ENCODE peak calls at places on chromosomes 13 and 19, in four cellular contexts. G is HFF-Myc; Y is AG04450; N is CD4-positive, alpha-beta memory T cell. M is an unnamed sample.

GRCh38 chr13:113390874-113391497 is 27.1 kb upstream of the GRTP1 start:
- DNase-seq in G (no peak), Y (no peak), N (no peak), M (no peak)

GRCh38 chr13:113406321-113407102 is 42.6 kb upstream of the GRTP1 start:
- DNase-seq in G (no peak), Y (no peak), N (no peak), M (no peak)

GRCh38 chr13:80389073-80390038 is 48.4 kb upstream of the SPRY2 start:
- DNase-seq in G (no peak), Y (no peak), N (no peak), M (no peak)

GRCh38 chr13:91278888-91279287 is 68.6 kb upstream of the MIR17HG start:
- DNase-seq in G (no peak), Y (no peak), N (no peak), M (no peak)

GRCh38 chr19:1567116-1567847 is 843 bp downstream of the MEX3D start:
- DNase-seq in G (no peak), Y (no peak), N (no peak), M (no peak)

GRCh38 chr13:112688560-112689497 is 1.0 kb upstream of the ATP11A start:
- DNase-seq in G (no peak), Y (no peak), N (peak; percentile 29), M (no peak)

GRCh38 chr19:38228491-38229439 is 4.7 kb upstream of the DPF1 start:
- DNase-seq in G (no peak), Y (no peak), N (no peak), M (no peak)

GRCh38 chr13:39692650-39693438 is 37.4 kb downstream of the COG6 start:
- DNase-seq in G (no peak), Y (no peak), N (no peak), M (no peak)

GRCh38 chr13:29454931-29455481 is 140.5 kb downstream of the SLC7A1 start:
- DNase-seq in G (no peak), Y (no peak), N (no peak), M (no peak)

GRCh38 chr19:46731007-46731501 is 14.1 kb upstream of the PRKD2 start:
- DNase-seq in G (no peak), Y (peak; percentile 59), N (no peak), M (no peak)

GRCh38 chr13:29472317-29472961 is 123.0 kb downstream of the SLC7A1 start:
- DNase-seq in G (peak; percentile 31), Y (no peak), N (peak; percentile 16), M (no peak)

GRCh38 chr19:33449799-33450198 is 71.8 kb downstream of the PEPD start:
- DNase-seq in G (no peak), Y (no peak), N (no peak), M (no peak)

GRCh38 chr19:38718747-38719543 is 25.3 kb downstream of the CAPN12 start:
- DNase-seq in G (no peak), Y (no peak), N (no peak), M (no peak)

GRCh38 chr19:56838930-56839664 is 1.4 kb downstream of the PEG3 start:
- DNase-seq in G (no peak), Y (no peak), N (no peak), M (peak; percentile 50)

GRCh38 chr19:57583521-57584416 is at the start of gene ZIK1:
- DNase-seq in G (peak; percentile 49), Y (peak; percentile 71), N (peak; percentile 84), M (peak; percentile 44)

GRCh38 chr13:42561752-42562467 is 12.0 kb upstream of the TNFSF11 start:
- DNase-seq in G (no peak), Y (no peak), N (no peak), M (no peak)

GRCh38 chr19:39401549-39402416 is 4.9 kb upstream of the ZFP36 start:
- DNase-seq in G (no peak), Y (no peak), N (peak; percentile 86), M (peak; percentile 80)

GRCh38 chr19:36528921-36529518 is 949 bp upstream of the ZNF260 start:
- DNase-seq in G (no peak), Y (no peak), N (no peak), M (no peak)

GRCh38 chr13:105410602-105411001 is 1124.9 kb downstream of the EFNB2 start:
- DNase-seq in G (peak; percentile 7), Y (no peak), N (peak; percentile 4), M (no peak)

GRCh38 chr19:2703077-2703437 is 563 bp upstream of the GNG7 start:
- DNase-seq in G (no peak), Y (no peak), N (no peak), M (no peak)
- H3K4me3 ChIP-seq in G (no peak overlapping the region), Y (peak overlapping the region; percentile 43), N (no peak overlapping the region), M (peak overlapping the region; percentile 33)

DNA sequence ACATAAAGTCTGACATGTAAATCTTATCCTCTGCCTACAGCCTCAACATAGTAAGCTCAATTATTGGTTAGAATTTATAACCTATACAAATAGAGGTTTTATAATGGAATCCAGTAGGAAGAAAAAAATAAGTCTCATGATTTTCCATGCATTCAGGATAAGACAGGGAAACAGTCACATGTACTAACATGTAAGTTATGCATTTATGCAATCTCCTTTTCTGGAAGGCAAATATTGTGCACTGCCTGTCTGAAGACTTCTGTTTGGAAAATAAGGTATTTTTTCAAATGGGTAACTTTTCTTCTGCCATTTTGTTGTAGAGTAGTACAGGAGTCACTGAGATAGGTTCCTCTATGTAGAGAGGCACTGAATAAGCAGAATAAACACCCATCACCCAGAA is 92.7 kb downstream of the NALCN start:
- DNase-seq in G (no peak), Y (no peak), N (no peak), M (no peak)
- H3K4me3 ChIP-seq in G (no peak overlapping the region), Y (no peak overlapping the region), N (no peak overlapping the region), M (no peak overlapping the region)

GRCh38 chr13:103730407-103730806 is 664.2 kb upstream of the SLC10A2 start:
- DNase-seq in G (no peak), Y (no peak), N (no peak), M (no peak)

GRCh38 chr13:103731959-103732358 is 665.7 kb upstream of the SLC10A2 start:
- DNase-seq in G (no peak), Y (no peak), N (no peak), M (no peak)

DNA sequence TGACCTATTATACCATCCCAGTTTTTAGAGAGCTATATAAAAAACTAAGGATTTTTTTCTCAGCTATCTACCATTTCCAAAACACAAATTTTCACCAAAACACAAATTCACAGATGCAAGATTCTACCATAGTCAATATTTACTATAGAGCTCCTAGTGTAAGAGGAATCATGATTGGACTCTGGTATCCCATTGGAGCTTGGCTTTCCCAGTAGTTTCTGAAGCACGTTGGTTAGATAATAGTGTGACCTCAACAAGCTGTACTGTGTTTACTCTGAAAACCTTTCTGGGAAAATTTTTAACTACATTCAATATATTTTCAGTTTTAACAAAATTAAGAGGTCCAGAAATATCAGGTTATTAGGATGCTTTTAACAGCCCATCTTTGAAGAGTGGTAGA is 660.6 kb upstream of the SLC10A2 start:
- DNase-seq in G (no peak), Y (no peak), N (no peak), M (no peak)
- H3K4me3 ChIP-seq in G (no peak overlapping the region), Y (no peak overlapping the region), N (no peak overlapping the region), M (no peak overlapping the region)

GRCh38 chr19:55406091-55406868 is 1.3 kb downstream of the UBE2S start:
- DNase-seq in G (no peak), Y (no peak), N (no peak), M (no peak)

GRCh38 chr19:55406869-55407624 is 541 bp downstream of the UBE2S start:
- DNase-seq in G (no peak), Y (no peak), N (no peak), M (no peak)

GRCh38 chr19:55407625-55408319 is at the start of gene UBE2S:
- DNase-seq in G (peak; percentile 99), Y (peak; percentile 99), N (peak; percentile 98), M (peak; percentile 87)

GRCh38 chr19:55408320-55408836 is 790 bp upstream of the UBE2S start:
- DNase-seq in G (no peak), Y (no peak), N (no peak), M (no peak)

DNA sequence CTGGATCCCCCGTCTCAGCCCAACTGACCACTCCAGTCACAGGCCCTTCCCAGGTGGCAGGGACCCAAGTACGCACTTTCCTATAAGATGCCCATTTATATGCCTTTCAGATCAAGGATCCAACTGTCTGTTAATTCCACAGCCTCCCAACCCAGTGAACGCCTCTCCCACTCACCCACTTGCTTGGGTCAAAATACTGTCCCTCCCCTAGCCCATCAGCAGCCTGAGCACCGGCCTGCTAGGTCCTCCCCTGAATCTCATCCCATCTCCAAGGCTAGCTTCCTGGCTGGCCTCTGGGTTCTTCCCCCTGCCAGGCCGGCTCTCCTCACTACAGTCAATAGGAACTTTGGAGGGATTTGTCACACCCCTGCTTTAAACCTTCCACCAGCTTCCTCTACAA is 1.9 kb downstream of the UBE2S start:
- DNase-seq in G (no peak), Y (no peak), N (no peak), M (no peak)
- H3K4me3 ChIP-seq in G (peak overlapping the region; percentile 90), Y (peak overlapping the region; percentile 83), N (no peak overlapping the region), M (peak overlapping the region; percentile 86)

GRCh38 chr19:11539495-11540365 is 1.1 kb downstream of the CNN1 start:
- DNase-seq in G (no peak), Y (no peak), N (no peak), M (no peak)
- H3K4me3 ChIP-seq in G (no peak overlapping the region), Y (peak overlapping the region; percentile 61), N (no peak overlapping the region), M (no peak overlapping the region)

DNA sequence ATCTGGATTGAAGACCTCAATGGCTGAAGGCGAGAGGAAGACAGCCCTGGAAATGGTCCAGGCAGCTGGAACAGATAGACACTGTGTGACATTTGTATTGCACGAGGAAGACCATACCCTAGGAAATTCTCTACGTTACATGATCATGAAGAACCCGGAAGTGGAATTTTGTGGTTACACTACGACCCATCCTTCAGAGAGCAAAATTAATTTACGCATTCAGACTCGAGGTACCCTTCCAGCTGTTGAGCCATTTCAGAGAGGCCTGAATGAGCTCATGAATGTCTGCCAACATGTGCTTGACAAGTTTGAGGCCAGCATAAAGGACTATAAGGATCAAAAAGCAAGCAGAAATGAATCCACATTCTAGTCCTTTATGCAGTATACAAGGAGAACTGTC is 1.2 kb downstream of the POLR1D start:
- DNase-seq in G (no peak), Y (no peak), N (no peak), M (no peak)
- H3K4me3 ChIP-seq in G (peak overlapping the region; percentile 90), Y (peak overlapping the region; percentile 88), N (no peak overlapping the region), M (peak overlapping the region; percentile 90)

M was measured in epithelial cell of proximal tubule.